ENCODE peak calls at places on chromosome 6, in seven cellular contexts. X is neural progenitor cell, N is upper lobe of left lung, D is ovary, E is cardiac muscle cell, Q is transverse colon, U is breast epithelium. S is an unnamed sample. For H3K27me3, the result is how much of the 10 kb centered on the place peaks cover.

GRCh38 chr6:136038531-136038930 is 187.0 kb downstream of the PDE7B start:
- DNase-seq in X (no peak), N (no peak), D (no peak), E (peak), Q (no peak), U (no peak), S (no peak)

GRCh38 chr6:52515219-52515960 is 61.5 kb downstream of the TRAM2 start:
- DNase-seq in X (no peak), N (no peak), D (no peak), E (no peak), Q (no peak), U (no peak), S (no peak)

GRCh38 chr6:17881085-17881883 is 106.2 kb downstream of the KIF13A start:
- DNase-seq in X (no peak), N (peak), D (no peak), E (no peak), Q (no peak), U (no peak), S (peak)

GRCh38 chr6:16206595-16207037 is 31.8 kb upstream of the GMPR start:
- DNase-seq in X (peak), N (peak), D (peak), E (peak), Q (peak), U (no peak), S (peak)

GRCh38 chr6:33787954-33788693 is 806 bp downstream of the LEMD2 start:
- DNase-seq in X (peak), N (peak), D (peak), E (peak), Q (peak), U (no peak), S (peak)

GRCh38 chr6:110398778-110399177 is 16.6 kb downstream of the DDO start:
- DNase-seq in X (no peak), N (no peak), D (no peak), E (no peak), Q (no peak), U (no peak), S (no peak)

GRCh38 chr6:95354551-95354950 is 222.8 kb upstream of the MANEA start:
- DNase-seq in X (no peak), N (no peak), D (no peak), E (no peak), Q (no peak), U (no peak), S (no peak)

GRCh38 chr6:62286470-62286843 is 432 bp upstream of the KHDRBS2 start:
- DNase-seq in X (no peak), N (peak), D (no peak), E (no peak), Q (no peak), U (no peak), S (no peak)

GRCh38 chr6:2861822-2862164 is 20.1 kb upstream of the SERPINB1 start:
- DNase-seq in X (no peak), N (no peak), D (no peak), E (no peak), Q (no peak), U (no peak), S (no peak)

GRCh38 chr6:10434235-10434634 is 19.4 kb upstream of the TFAP2A start:
- DNase-seq in X (no peak), N (no peak), D (no peak), E (no peak), Q (no peak), U (no peak), S (no peak)

GRCh38 chr6:56693246-56693607 is 50.5 kb upstream of the DST start:
- DNase-seq in X (no peak), N (peak), D (peak), E (peak), Q (peak), U (peak), S (peak)

GRCh38 chr6:104630955-104631354 is 228.8 kb downstream of the HACE1 start:
- DNase-seq in X (no peak), N (no peak), D (no peak), E (no peak), Q (no peak), U (no peak), S (no peak)

GRCh38 chr6:35919085-35919826 is 1.6 kb downstream of the SRPK1 start:
- DNase-seq in X (peak), N (no peak), D (no peak), E (peak), Q (no peak), U (no peak), S (no peak)

GRCh38 chr6:72412709-72413044 is 209.2 kb upstream of the KCNQ5 start:
- DNase-seq in X (no peak), N (no peak), D (no peak), E (no peak), Q (no peak), U (no peak), S (no peak)

GRCh38 chr6:137496909-137497721 is 2.9 kb upstream of the OLIG3 start:
- DNase-seq in X (peak), N (no peak), D (no peak), E (no peak), Q (no peak), U (no peak), S (no peak)

GRCh38 chr6:40755046-40755681 is 168.0 kb upstream of the LRFN2 start:
- DNase-seq in X (peak), N (no peak), D (no peak), E (peak), Q (no peak), U (no peak), S (no peak)
- H3K27me3 ChIP-seq in X (under half), N (under half), D (under half), E (under half), Q (under half), U (under half), S (under half)

DNA sequence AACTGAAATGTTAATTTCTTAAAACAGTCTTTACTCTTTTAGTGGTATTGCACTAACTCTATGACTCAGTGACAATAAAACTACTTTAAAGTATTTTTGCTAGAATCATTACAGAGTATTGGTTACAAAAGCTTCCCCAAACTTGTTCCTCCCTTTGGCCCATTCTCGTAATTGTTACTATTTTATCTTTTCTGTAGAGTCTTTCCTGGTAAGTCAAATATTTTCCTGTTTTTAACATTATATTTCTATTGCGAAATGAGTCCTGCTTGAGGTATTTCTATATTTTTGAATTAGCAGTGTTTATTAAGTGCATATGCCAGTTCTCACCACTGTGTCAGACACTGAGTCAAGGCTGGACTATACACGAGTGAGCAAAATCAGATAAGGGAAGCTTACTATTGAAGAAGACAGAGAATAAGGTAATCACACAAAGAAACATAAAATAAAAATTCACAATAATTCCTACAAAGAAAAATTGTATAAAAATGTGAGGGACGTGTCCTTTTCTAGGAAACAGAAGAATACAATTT is 970.5 kb downstream of the EYS start:
- DNase-seq in X (no peak), N (no peak), D (no peak), E (peak), Q (no peak), U (no peak), S (no peak)
- TF ChIP-seq CTCF in X (no peak), N (no peak), D (no peak), E (peak), Q (no peak), U (no peak), S (no peak)

GRCh38 chr6:43823390-43823789 is 53.4 kb downstream of the VEGFA start:
- DNase-seq in X (no peak), N (no peak), D (no peak), E (no peak), Q (no peak), U (no peak), S (no peak)
- H3K4me3 ChIP-seq in X (no peak), N (no peak), D (no peak), E (no peak), Q (no peak), U (no peak), S (no peak)

GRCh38 chr6:160661129-160661723 is 2.8 kb downstream of the LPA start:
- DNase-seq in X (no peak), N (no peak), D (no peak), E (no peak), Q (no peak), U (no peak), S (no peak)

GRCh38 chr6:160668589-160668988 is 4.5 kb upstream of the LPA start:
- DNase-seq in X (no peak), N (no peak), D (no peak), E (no peak), Q (no peak), U (no peak), S (no peak)

GRCh38 chr6:160659562-160659961 is 4.5 kb downstream of the LPA start:
- DNase-seq in X (no peak), N (no peak), D (no peak), E (no peak), Q (no peak), U (no peak), S (no peak)

GRCh38 chr6:160667854-160668481 is 3.9 kb upstream of the LPA start:
- DNase-seq in X (peak), N (peak), D (no peak), E (no peak), Q (no peak), U (no peak), S (no peak)

DNA sequence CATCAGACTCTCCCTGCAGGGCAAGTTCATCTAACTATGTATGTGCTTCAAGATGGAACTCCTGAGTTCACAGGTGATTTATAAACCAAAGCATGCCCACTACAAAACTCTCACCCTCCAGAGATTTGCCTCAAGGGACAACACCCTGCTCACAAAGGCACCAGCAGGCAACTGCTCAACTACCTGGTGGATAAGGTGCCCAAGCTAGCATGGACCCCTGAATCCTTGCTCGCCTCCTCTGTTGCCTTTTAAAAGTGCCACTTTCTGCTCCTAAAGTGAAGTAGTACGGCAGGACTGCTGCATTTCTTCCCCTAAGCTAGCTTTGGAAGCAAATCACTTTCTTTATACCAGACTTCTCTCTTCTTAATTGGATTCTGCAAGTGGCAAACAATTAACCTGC is 1.2 kb downstream of the LPA start:
- DNase-seq in X (no peak), N (no peak), D (no peak), E (no peak), Q (no peak), U (no peak), S (no peak)
- H3K27me3 ChIP-seq in X (under half), N (under half), D (under half), E (under half), Q (under half), U (under half), S (under half)

GRCh38 chr6:88870728-88871330 is 92.6 kb downstream of the RNGTT start:
- DNase-seq in X (peak), N (peak), D (peak), E (peak), Q (peak), U (no peak), S (no peak)
- TF ChIP-seq CTCF in X (peak), N (peak), D (peak), E (peak), Q (peak), U (peak), S (peak)

GRCh38 chr6:149843051-149843633 is 21.0 kb downstream of the LRP11 start:
- DNase-seq in X (no peak), N (no peak), D (no peak), E (no peak), Q (no peak), U (no peak), S (peak)
- H3K4me3 ChIP-seq in X (no peak), N (no peak), D (no peak), E (no peak), Q (no peak), U (no peak), S (no peak)

GRCh38 chr6:14192186-14192788 is 74.7 kb downstream of the CD83 start:
- DNase-seq in X (no peak), N (no peak), D (no peak), E (peak), Q (no peak), U (no peak), S (no peak)
- H3K27me3 ChIP-seq in X (under half), N (under half), D (under half), E (under half), Q (under half), U (under half), S (under half)

DNA sequence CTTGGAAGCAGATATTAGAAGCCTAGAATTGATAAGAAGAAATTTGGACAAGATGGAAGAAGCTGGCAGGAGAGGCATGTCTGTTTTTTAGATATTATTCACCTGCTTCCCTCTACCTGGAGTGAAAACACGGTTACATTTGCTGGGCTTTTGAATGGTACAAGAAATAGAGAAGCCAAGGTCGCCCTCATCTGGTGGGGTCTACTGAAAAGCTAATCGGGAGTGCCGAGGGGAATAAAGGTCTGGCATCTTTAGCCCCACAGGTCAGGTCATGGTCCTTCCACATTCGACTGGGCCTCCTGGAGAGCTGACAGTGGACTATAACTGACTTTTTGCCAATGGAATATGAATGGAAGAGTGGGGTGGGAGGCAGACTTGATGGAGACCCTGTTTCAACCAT is 4.6 kb upstream of the C2 start:
- DNase-seq in X (peak), N (peak), D (no peak), E (peak), Q (no peak), U (no peak), S (no peak)
- TF ChIP-seq CTCF in X (peak), N (no peak), D (no peak), E (peak), Q (no peak), U (no peak), S (no peak)

S was measured in heart left ventricle.